ENCODE peak calls at places on chromosomes 12 and 14, in six cellular contexts. N is thyroid gland; M is colonic mucosa; I is heart right ventricle; S is astrocyte; X is CD8-positive, alpha-beta T cell. A is an unnamed sample.

GRCh38 chr14:54627718-54628345 is 60.9 kb downstream of the SAMD4A start:
- DNase-seq in N (no peak), I (peak; percentile 33), X (no peak), S (peak; percentile 62), M (peak; percentile 35), A (peak; percentile 70)

GRCh38 chr12:42785944-42786343 is 196.4 kb upstream of the PRICKLE1 start:
- DNase-seq in I (no peak), N (no peak), X (no peak), M (no peak), S (no peak), A (no peak)

GRCh38 chr14:71001742-71002141 is 94.5 kb downstream of the PCNX1 start:
- DNase-seq in S (no peak), M (no peak), N (no peak), X (no peak), I (no peak), A (no peak)

GRCh38 chr14:74956000-74956279 is 543 bp upstream of the PGF start:
- DNase-seq in S (no peak), M (no peak), I (no peak), N (no peak), X (no peak), A (no peak)

GRCh38 chr12:112796067-112796466 is 4.5 kb downstream of the RPH3A start:
- DNase-seq in I (no peak), S (no peak), X (no peak), N (no peak), M (no peak), A (no peak)

GRCh38 chr14:74605531-74606223 is 6.4 kb downstream of the LTBP2 start:
- DNase-seq in N (no peak), M (no peak), I (no peak), S (no peak), X (no peak), A (no peak)

GRCh38 chr12:5520037-5520436 is 88.1 kb downstream of the NTF3 start:
- DNase-seq in S (no peak), N (no peak), M (no peak), I (no peak), X (no peak), A (no peak)

GRCh38 chr12:45509187-45509586 is 220.3 kb upstream of the ARID2 start:
- DNase-seq in S (no peak), N (no peak), M (no peak), I (no peak), X (peak; percentile 37), A (no peak)

GRCh38 chr12:22443379-22444316 is 100.7 kb downstream of the C2CD5 start:
- DNase-seq in S (peak; percentile 59), M (peak; percentile 62), X (peak; percentile 53), N (peak; percentile 60), I (no peak), A (peak; percentile 68)

GRCh38 chr14:63726499-63726898 is 1.4 kb downstream of the SGPP1 start:
- DNase-seq in I (no peak), N (no peak), S (no peak), M (no peak), X (no peak), A (no peak)

GRCh38 chr14:36646664-36647416 is 14.8 kb upstream of the PAX9 start:
- DNase-seq in X (no peak), S (no peak), I (no peak), N (peak; percentile 48), M (no peak), A (no peak)

GRCh38 chr14:35669782-35670181 is 135.8 kb downstream of the INSM2 start:
- DNase-seq in S (peak; percentile 46), M (no peak), X (no peak), I (no peak), N (no peak), A (no peak)

GRCh38 chr14:95523818-95524448 is 7.5 kb upstream of the SYNE3 start:
- DNase-seq in I (no peak), M (peak; percentile 85), X (peak; percentile 67), S (no peak), N (peak; percentile 71), A (no peak)

GRCh38 chr14:105848570-105848969 is 322.2 kb downstream of the TMEM121 start:
- DNase-seq in M (no peak), N (no peak), X (no peak), S (no peak), I (no peak), A (no peak)

GRCh38 chr12:49553512-49554088 is 14.3 kb downstream of the MCRS1 start:
- DNase-seq in N (no peak), S (no peak), X (no peak), I (no peak), M (no peak), A (peak; percentile 46)

GRCh38 chr12:5083955-5084849 is 40.5 kb downstream of the KCNA5 start:
- DNase-seq in N (peak; percentile 25), M (no peak), S (peak; percentile 81), X (no peak), I (no peak), A (peak; percentile 10)

GRCh38 chr12:84874125-84874824 is 38.3 kb downstream of the SLC6A15 start:
- DNase-seq in M (no peak), I (no peak), S (peak; percentile 21), N (no peak), X (no peak), A (no peak)

GRCh38 chr14:53113992-53114391 is 39.1 kb downstream of the DDHD1 start:
- DNase-seq in N (no peak), X (no peak), M (no peak), I (no peak), S (no peak), A (no peak)

GRCh38 chr12:28100717-28101116 is 89.5 kb upstream of the CCDC91 start:
- DNase-seq in X (no peak), M (no peak), N (no peak), S (no peak), I (no peak), A (no peak)

GRCh38 chr12:79689477-79690155 is 1.1 kb downstream of the PAWR start:
- DNase-seq in N (peak; percentile 59), I (peak; percentile 37), S (no peak), X (no peak), M (peak; percentile 68), A (no peak)

GRCh38 chr12:2853626-2854025 is 3.2 kb downstream of the TEX52 start:
- DNase-seq in M (peak; percentile 76), X (no peak), N (peak; percentile 90), S (peak; percentile 49), I (peak; percentile 85), A (no peak)

GRCh38 chr12:2691340-2692111 is 103.2 kb upstream of the FKBP4 start:
- DNase-seq in N (no peak), X (peak; percentile 53), M (peak; percentile 36), I (no peak), S (no peak), A (peak; percentile 67)

GRCh38 chr12:23083267-23083666 is 458.3 kb downstream of the ETNK1 start:
- DNase-seq in X (no peak), M (no peak), S (peak; percentile 98), N (no peak), I (no peak), A (no peak)

GRCh38 chr12:106003297-106003696 is 135.5 kb downstream of the NUAK1 start:
- DNase-seq in S (no peak), I (no peak), M (no peak), N (no peak), X (no peak), A (no peak)

GRCh38 chr12:106004289-106004688 is 134.5 kb downstream of the NUAK1 start:
- DNase-seq in X (no peak), N (no peak), I (no peak), S (no peak), M (no peak), A (no peak)

GRCh38 chr12:106000376-106001104 is 138.2 kb downstream of the NUAK1 start:
- DNase-seq in X (no peak), I (no peak), M (no peak), S (no peak), N (no peak), A (no peak)

GRCh38 chr12:106001819-106002218 is 136.9 kb downstream of the NUAK1 start:
- DNase-seq in I (no peak), M (no peak), N (no peak), S (no peak), X (no peak), A (no peak)

DNA sequence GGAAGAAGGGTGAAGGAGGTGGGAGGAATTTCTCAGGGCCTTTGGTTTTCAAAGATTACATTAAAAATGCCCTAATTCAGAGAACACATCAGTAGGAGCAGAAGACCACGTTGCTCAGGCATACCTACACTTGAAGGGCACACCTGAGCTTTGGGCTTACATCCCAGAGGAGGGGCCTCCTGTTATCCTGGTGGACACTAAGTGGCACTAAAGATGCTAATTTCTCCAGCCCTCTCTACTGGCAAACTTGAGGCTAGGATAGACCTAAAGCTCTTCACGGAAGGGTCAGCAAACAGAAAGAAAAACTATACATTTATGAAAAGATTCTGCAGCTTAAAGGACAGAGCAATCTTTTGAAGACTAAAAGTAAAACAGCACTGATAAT is 137.7 kb downstream of the NUAK1 start:
- DNase-seq in N (no peak), M (no peak), X (no peak), S (no peak), I (no peak), A (no peak)
- H3K4me3 ChIP-seq in N (no peak overlapping the region), M (no peak overlapping the region), X (no peak overlapping the region), S (no peak overlapping the region), I (no peak overlapping the region), A (no peak overlapping the region)

GRCh38 chr12:110726018-110726417 is 16.7 kb downstream of the PPP1CC start:
- DNase-seq in I (no peak), N (no peak), S (no peak), X (no peak), M (no peak), A (no peak)
- H3K27ac ChIP-seq in I (no peak overlapping the region), N (no peak overlapping the region), S (no peak overlapping the region), X (no peak overlapping the region), M (no peak overlapping the region), A (no peak overlapping the region)

DNA sequence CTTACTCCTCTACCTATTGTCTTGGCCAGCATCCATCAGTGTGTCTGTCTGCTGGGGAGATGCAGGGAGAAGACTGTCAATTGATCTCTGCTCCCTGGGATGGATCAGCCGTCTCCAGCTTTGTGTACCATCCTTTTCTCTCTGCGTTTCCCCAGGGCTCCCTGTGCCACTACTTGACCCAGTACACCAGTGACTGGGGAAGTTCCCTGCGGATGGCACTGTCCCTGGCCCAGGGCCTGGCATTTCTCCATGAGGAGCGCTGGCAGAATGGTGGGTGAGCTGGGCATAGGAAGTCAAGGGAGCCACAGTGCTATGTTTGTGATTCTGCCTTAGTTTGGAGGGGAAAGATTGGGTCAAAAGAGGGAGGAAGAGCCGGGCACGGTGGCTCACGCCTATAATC is 5.1 kb downstream of the AMHR2 start:
- DNase-seq in M (no peak), S (no peak), I (no peak), N (no peak), X (no peak), A (no peak)
- H3K4me1 ChIP-seq in M (no peaks in the 10 kb centered on the region), S (peaks cover 13% of the 10 kb centered on the region), I (no peaks in the 10 kb centered on the region), N (no peaks in the 10 kb centered on the region), X (no peaks in the 10 kb centered on the region), A (no peaks in the 10 kb centered on the region)

DNA sequence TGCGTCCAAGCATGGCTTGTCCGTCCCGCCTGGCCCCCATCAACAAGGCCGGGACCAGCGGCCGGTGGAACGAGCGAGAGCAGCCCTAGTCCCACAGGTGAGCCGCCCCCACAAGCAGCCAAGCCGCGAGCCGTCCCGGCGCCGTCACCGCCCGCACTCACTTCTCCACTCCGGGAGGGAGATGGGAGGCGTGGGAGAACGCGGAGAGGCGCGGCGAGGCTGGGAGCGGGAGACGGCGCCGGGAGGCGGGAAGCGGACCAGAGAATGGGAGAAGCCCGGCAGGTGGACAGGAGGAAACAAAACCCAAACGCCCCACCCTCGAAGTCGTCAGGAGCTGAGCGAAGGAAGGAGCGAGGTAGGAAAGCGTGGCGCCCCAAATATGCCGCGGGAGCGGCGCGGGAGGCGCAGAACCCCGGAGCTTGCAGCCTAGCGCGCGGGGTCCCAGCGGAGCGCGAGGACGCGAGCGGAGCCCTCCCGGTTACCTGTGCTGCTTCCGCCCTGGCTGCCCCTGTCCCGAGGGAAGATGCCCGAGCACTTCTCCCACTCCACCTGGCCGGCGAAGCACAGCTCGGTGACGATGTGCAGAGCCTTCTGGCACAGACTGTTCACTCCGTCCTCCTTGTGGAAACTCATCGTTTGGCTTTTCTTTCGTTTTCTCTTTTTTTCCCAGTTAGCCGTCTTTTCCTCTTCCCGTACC is 581 bp downstream of the SYT10 start:
- DNase-seq in S (no peak), X (no peak), N (no peak), M (no peak), I (no peak), A (no peak)
- H3K4me3 ChIP-seq in S (peak overlapping the region; percentile 58), X (no peak overlapping the region), N (no peak overlapping the region), M (peak overlapping the region; percentile 47), I (peak overlapping the region; percentile 50), A (no peak overlapping the region)

A was measured in CD4-positive, alpha-beta memory T cell.